ENCODE peak calls at places on chromosomes 3 and 15, in eight cellular contexts. Y is Peyer's patch, R is neuronal stem cell, N is adrenal gland, G is aorta, J is mammary epithelial cell, K is A673, S is GM23248. A is an unnamed sample. For H3K9me3 and H3K27me3, the result is how much of the 10 kb centered on the place peaks cover.

GRCh38 chr3:46692566-46692983 is 904 bp downstream of the ALS2CL start:
- DNase-seq in S (peak), G (peak), J (peak), R (no peak), K (no peak), N (peak), Y (no peak), A (peak)

GRCh38 chr3:113745273-113746068 is 578 bp downstream of the NAA50 start:
- DNase-seq in R (peak), K (peak), N (peak), S (peak), J (peak), Y (peak), G (peak), A (peak)

GRCh38 chr3:71225951-71226564 is 357.5 kb downstream of the FOXP1 start:
- DNase-seq in G (peak), K (no peak), R (no peak), Y (no peak), S (peak), N (no peak), J (no peak), A (no peak)

GRCh38 chr15:64046347-64047153 is at the start of gene DAPK2:
- DNase-seq in K (peak), J (peak), S (peak), G (peak), Y (peak), R (peak), N (peak), A (peak)

GRCh38 chr15:40941528-40942336 is 11.5 kb upstream of the CHAC1 start:
- DNase-seq in G (peak), K (peak), Y (peak), R (peak), S (peak), J (peak), N (peak), A (peak)

GRCh38 chr15:70281811-70282307 is 184.1 kb upstream of the TLE3 start:
- DNase-seq in K (no peak), G (no peak), Y (peak), R (no peak), J (peak), S (peak), N (peak), A (peak)

GRCh38 chr3:67349551-67350174 is 304.7 kb downstream of the SUCLG2 start:
- DNase-seq in R (no peak), G (no peak), Y (no peak), J (no peak), S (peak), N (no peak), K (no peak), A (no peak)

GRCh38 chr3:194184265-194184751 is 48.4 kb downstream of the HES1 start:
- DNase-seq in K (no peak), J (no peak), G (no peak), S (no peak), Y (no peak), R (peak), N (no peak), A (no peak)

GRCh38 chr3:11719406-11720219 is 75.9 kb upstream of the VGLL4 start:
- DNase-seq in R (peak), K (peak), S (peak), J (peak), G (peak), Y (peak), N (peak), A (peak)

GRCh38 chr3:17753271-17753992 is 11.0 kb upstream of the TBC1D5 start:
- DNase-seq in K (no peak), Y (no peak), N (no peak), G (no peak), R (no peak), J (no peak), S (peak), A (no peak)

GRCh38 chr3:88617283-88617682 is 467.5 kb downstream of the C3orf38 start:
- DNase-seq in S (no peak), N (no peak), G (no peak), J (no peak), Y (no peak), K (peak), R (no peak), A (no peak)

GRCh38 chr3:163159306-163159705 is 1662.7 kb downstream of the OTOL1 start:
- DNase-seq in Y (no peak), N (no peak), J (no peak), G (no peak), K (no peak), R (no peak), S (no peak), A (no peak)

GRCh38 chr3:57544181-57545125 is at the start of gene DNAH12:
- DNase-seq in S (peak), R (peak), G (no peak), N (no peak), J (peak), K (peak), Y (no peak), A (no peak)

GRCh38 chr15:37891754-37892368 is 42.6 kb upstream of the TMCO5A start:
- DNase-seq in J (peak), G (no peak), Y (no peak), R (peak), K (peak), N (peak), S (peak), A (no peak)

GRCh38 chr3:15521573-15521965 is at the start of gene COLQ:
- DNase-seq in R (no peak), G (no peak), Y (no peak), S (no peak), K (no peak), J (no peak), N (no peak), A (no peak)

GRCh38 chr3:14885307-14885706 is 62.1 kb upstream of the NR2C2 start:
- DNase-seq in N (no peak), K (no peak), J (no peak), Y (no peak), S (no peak), R (no peak), G (no peak), A (no peak)

GRCh38 chr3:151387443-151388241 is 3.1 kb upstream of the P2RY12 start:
- DNase-seq in K (no peak), G (peak), N (no peak), S (no peak), R (no peak), Y (peak), J (no peak), A (no peak)

GRCh38 chr3:159828542-159828943 is 160.1 kb upstream of the IL12A start:
- DNase-seq in J (peak), G (no peak), Y (no peak), K (peak), N (no peak), S (peak), R (no peak), A (no peak)

GRCh38 chr3:196624008-196624790 is 15.3 kb upstream of the NRROS start:
- DNase-seq in K (no peak), G (peak), J (no peak), N (no peak), S (no peak), Y (peak), R (no peak), A (no peak)

GRCh38 chr3:62669161-62669560 is 206.1 kb downstream of the CADPS start:
- DNase-seq in N (no peak), G (no peak), K (no peak), S (no peak), J (no peak), Y (no peak), R (no peak), A (no peak)

GRCh38 chr15:92586383-92586910 is 69.1 kb downstream of the FAM174B start:
- DNase-seq in Y (no peak), R (no peak), G (no peak), S (no peak), K (peak), J (no peak), N (no peak), A (no peak)

GRCh38 chr15:71443538-71443937 is 328.3 kb downstream of the THSD4 start:
- DNase-seq in Y (peak), J (no peak), N (peak), K (peak), G (peak), S (peak), R (peak), A (peak)

GRCh38 chr3:64805980-64806379 is 118.2 kb upstream of the ADAMTS9 start:
- DNase-seq in N (no peak), S (no peak), K (no peak), J (no peak), G (no peak), Y (no peak), R (no peak), A (no peak)

GRCh38 chr15:39501366-39501765 is 79.5 kb upstream of the THBS1 start:
- DNase-seq in Y (no peak), R (no peak), J (no peak), N (no peak), S (no peak), K (no peak), G (no peak), A (no peak)

GRCh38 chr3:88057650-88058321 is 1.0 kb downstream of the CGGBP1 start:
- DNase-seq in N (no peak), R (peak), J (peak), S (peak), Y (no peak), K (peak), G (no peak), A (no peak)

GRCh38 chr3:120429921-120430361 is 20.9 kb downstream of the FSTL1 start:
- DNase-seq in N (no peak), K (no peak), Y (no peak), S (peak), J (no peak), G (no peak), R (no peak), A (no peak)

GRCh38 chr3:99543796-99544195 is 94.6 kb upstream of the COL8A1 start:
- DNase-seq in G (no peak), Y (no peak), J (no peak), K (no peak), N (no peak), R (no peak), S (no peak), A (no peak)

GRCh38 chr15:95558916-95559315 is 771.6 kb upstream of the NR2F2 start:
- DNase-seq in K (no peak), R (no peak), S (peak), J (peak), Y (no peak), N (no peak), G (no peak), A (no peak)

GRCh38 chr15:75195122-75195765 is 6.4 kb upstream of the C15orf39 start:
- DNase-seq in Y (no peak), J (no peak), K (no peak), S (no peak), N (peak), G (no peak), R (peak), A (no peak)

GRCh38 chr3:42497009-42497731 is 5.3 kb upstream of the VIPR1 start:
- DNase-seq in J (no peak), K (peak), G (no peak), Y (no peak), N (peak), S (no peak), R (peak), A (no peak)

GRCh38 chr3:46867550-46867898 is 4.3 kb upstream of the MYL3 start:
- DNase-seq in J (no peak), R (no peak), G (peak), N (peak), Y (no peak), S (peak), K (no peak), A (peak)

GRCh38 chr3:132461544-132461943 is 44.2 kb downstream of the DNAJC13 start:
- DNase-seq in G (no peak), K (no peak), S (no peak), J (no peak), N (no peak), Y (no peak), R (no peak), A (no peak)

GRCh38 chr3:37704129-37704528 is 157.6 kb upstream of the CTDSPL start:
- DNase-seq in G (no peak), J (no peak), N (no peak), K (no peak), R (no peak), Y (no peak), S (no peak), A (no peak)

GRCh38 chr3:136336329-136337100 is 86.4 kb downstream of the PCCB start:
- DNase-seq in R (no peak), G (no peak), Y (no peak), S (peak), J (no peak), K (no peak), N (no peak), A (peak)

GRCh38 chr3:179404307-179404706 is 47.0 kb downstream of the GNB4 start:
- DNase-seq in G (no peak), K (no peak), Y (no peak), N (no peak), S (no peak), J (no peak), R (no peak), A (no peak)

GRCh38 chr15:92118162-92118935 is 264.8 kb downstream of the SLCO3A1 start:
- DNase-seq in Y (no peak), N (no peak), G (no peak), S (peak), J (peak), R (no peak), K (no peak), A (no peak)

DNA sequence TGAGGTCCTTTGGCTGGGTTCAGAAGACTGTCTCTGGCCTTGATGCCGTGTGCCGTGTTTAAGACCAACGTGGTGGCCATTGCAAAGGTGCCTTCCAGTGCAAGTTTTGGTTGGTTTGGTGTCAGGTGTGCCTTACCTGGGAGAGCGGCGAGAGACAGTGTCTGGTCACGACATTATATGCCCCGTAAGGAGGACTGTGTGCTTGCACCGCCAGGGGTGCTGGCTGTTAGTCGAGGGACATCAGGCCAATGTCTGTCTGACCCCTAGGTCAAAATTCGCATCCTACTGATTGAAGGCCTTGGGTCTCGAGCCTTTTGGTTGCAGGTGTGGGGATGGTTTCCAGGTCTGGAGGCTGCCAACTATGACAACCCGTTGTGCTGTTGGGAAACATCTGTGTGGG is 111.9 kb downstream of the SNRPN start:
- DNase-seq in R (no peak), J (no peak), N (no peak), K (no peak), Y (no peak), S (no peak), G (no peak), A (no peak)
- H3K9me3 ChIP-seq in R (half or more), J (half or more), N (under half), K (half or more), Y (under half), S (under half), G (half or more), A (under half)

DNA sequence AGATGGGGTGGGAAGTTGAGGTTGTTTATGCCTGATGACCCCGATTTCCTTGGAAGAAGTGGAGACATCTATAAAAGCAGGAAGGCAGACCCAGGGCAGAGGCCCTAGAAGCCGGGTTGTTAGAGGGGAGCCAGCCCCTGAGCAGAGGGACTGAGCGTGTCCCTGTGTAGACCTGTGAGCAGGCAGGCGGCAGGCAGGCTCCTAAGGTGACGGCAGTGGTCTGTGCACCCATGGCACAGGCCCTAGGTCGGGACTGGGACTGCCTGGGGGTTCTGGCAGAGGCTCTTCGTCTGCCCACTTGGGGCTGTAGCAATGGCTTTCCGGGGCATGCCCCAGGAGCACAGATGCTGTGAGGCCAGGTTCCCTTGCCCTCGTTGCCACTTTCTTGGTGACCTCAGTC is 9.9 kb downstream of the SEMA4B start:
- DNase-seq in R (no peak), N (no peak), Y (no peak), K (no peak), J (no peak), S (no peak), G (peak), A (no peak)
- H3K4me3 ChIP-seq in R (no peak), N (no peak), Y (no peak), K (no peak), J (no peak), S (no peak), G (no peak), A (no peak)

GRCh38 chr15:80202016-80202315 is 49.2 kb downstream of the FAH start:
- DNase-seq in J (no peak), R (no peak), N (no peak), S (no peak), Y (no peak), G (no peak), K (no peak), A (no peak)
- H3K27me3 ChIP-seq in J (under half), R (under half), N (under half), S (under half), Y (under half), G (under half), K (half or more), A (under half)

GRCh38 chr3:317012-317411 is 120.4 kb downstream of the CHL1 start:
- DNase-seq in N (no peak), S (no peak), Y (no peak), R (no peak), K (no peak), G (no peak), J (no peak), A (no peak)
- H3K9me3 ChIP-seq in N (under half), S (under half), Y (under half), R (under half), K (under half), G (under half), J (under half), A (under half)

DNA sequence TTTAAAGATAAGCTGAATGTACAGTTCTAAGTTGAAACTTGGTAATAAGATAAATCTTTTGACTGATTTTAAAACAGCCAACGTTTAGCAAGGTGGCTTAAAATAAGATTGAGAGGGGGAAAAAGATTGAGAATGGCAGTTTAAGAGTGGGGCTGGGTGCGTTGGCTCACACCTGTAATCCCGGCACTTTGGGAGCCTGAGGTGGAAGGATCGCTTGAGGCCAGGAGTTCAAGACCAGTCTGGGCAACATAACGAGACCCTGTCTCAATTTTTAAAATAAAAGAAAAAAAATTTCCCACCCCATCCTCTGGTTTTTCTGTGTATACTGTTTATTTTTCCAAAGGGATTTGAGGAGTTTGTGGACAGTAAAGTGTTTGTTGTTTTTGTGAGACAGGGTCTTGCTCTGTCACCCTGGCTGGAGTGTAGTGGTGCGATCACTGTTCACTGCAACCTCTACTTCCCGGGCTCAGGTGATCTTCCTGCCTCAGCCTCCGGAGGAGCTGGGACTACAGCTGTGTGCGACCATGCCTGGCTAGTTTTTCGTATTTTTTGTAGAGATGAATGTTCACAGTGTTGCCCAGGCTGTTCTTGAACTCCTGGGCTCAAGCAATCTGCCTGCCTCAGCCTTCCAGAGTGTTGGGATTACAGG is 3.0 kb downstream of the MAPK6 start:
- DNase-seq in K (no peak), S (peak), J (no peak), R (no peak), G (no peak), Y (no peak), N (no peak), A (no peak)
- H3K4me3 ChIP-seq in K (peak), S (peak), J (peak), R (no peak), G (no peak), Y (no peak), N (no peak), A (peak)